ENCODE peak calls at places on chromosomes 5 and 9, in ten cellular contexts. One of them, this sample, is unnamed.
A peak's percentile ranks its signal among the peaks of the same experiment; 100 is the strongest.

GRCh38 chr5:116454417-116454927 is 120.2 kb downstream of the SEMA6A start:
- DNase-seq in lung microvascular endothelial cell: no peak
- DNase-seq in WERI-Rb-1: no peak
- DNase-seq in hepatic stellate cell: peak; percentile 49
- DNase-seq in EH: peak; percentile 92
- DNase-seq in B cell: no peak
- DNase-seq in iris pigment epithelial cell: peak; percentile 92
- DNase-seq in activated gamma-delta T cell: no peak
- DNase-seq in brain microvascular endothelial cell: peak; percentile 83
- DNase-seq in aorta: no peak
- DNase-seq in this sample: no peak

GRCh38 chr9:136328622-136329041 is 1.3 kb downstream of the GPSM1 start:
- DNase-seq in lung microvascular endothelial cell: peak; percentile 47
- DNase-seq in WERI-Rb-1: peak; percentile 83
- DNase-seq in hepatic stellate cell: no peak
- DNase-seq in EH: peak; percentile 56
- DNase-seq in B cell: peak; percentile 68
- DNase-seq in iris pigment epithelial cell: peak; percentile 67
- DNase-seq in activated gamma-delta T cell: no peak
- DNase-seq in brain microvascular endothelial cell: peak; percentile 13
- DNase-seq in aorta: no peak
- DNase-seq in this sample: no peak

GRCh38 chr5:138352722-138353549 is 451 bp downstream of the KDM3B start:
- DNase-seq in lung microvascular endothelial cell: peak; percentile 58
- DNase-seq in WERI-Rb-1: peak; percentile 56
- DNase-seq in hepatic stellate cell: peak; percentile 47
- DNase-seq in EH: peak; percentile 73
- DNase-seq in B cell: peak; percentile 86
- DNase-seq in iris pigment epithelial cell: peak; percentile 51
- DNase-seq in activated gamma-delta T cell: peak; percentile 64
- DNase-seq in brain microvascular endothelial cell: peak; percentile 47
- DNase-seq in aorta: peak; percentile 88
- DNase-seq in this sample: peak; percentile 75

GRCh38 chr9:128607642-128608350 is 48.9 kb downstream of the DYNC2I2 start:
- DNase-seq in lung microvascular endothelial cell: no peak
- DNase-seq in WERI-Rb-1: no peak
- DNase-seq in hepatic stellate cell: no peak
- DNase-seq in EH: no peak
- DNase-seq in B cell: no peak
- DNase-seq in iris pigment epithelial cell: peak; percentile 12
- DNase-seq in activated gamma-delta T cell: no peak
- DNase-seq in brain microvascular endothelial cell: no peak
- DNase-seq in aorta: peak; percentile 94
- DNase-seq in this sample: no peak

GRCh38 chr5:109612278-109612905 is 77.3 kb upstream of the MAN2A1 start:
- DNase-seq in lung microvascular endothelial cell: no peak
- DNase-seq in WERI-Rb-1: no peak
- DNase-seq in hepatic stellate cell: no peak
- DNase-seq in EH: no peak
- DNase-seq in B cell: no peak
- DNase-seq in iris pigment epithelial cell: no peak
- DNase-seq in activated gamma-delta T cell: no peak
- DNase-seq in brain microvascular endothelial cell: no peak
- DNase-seq in aorta: no peak
- DNase-seq in this sample: no peak

GRCh38 chr9:90830051-90830450 is 28.4 kb downstream of the SYK start:
- DNase-seq in lung microvascular endothelial cell: no peak
- DNase-seq in WERI-Rb-1: no peak
- DNase-seq in hepatic stellate cell: no peak
- DNase-seq in EH: no peak
- DNase-seq in B cell: no peak
- DNase-seq in iris pigment epithelial cell: no peak
- DNase-seq in activated gamma-delta T cell: no peak
- DNase-seq in brain microvascular endothelial cell: no peak
- DNase-seq in aorta: no peak
- DNase-seq in this sample: no peak

GRCh38 chr9:89591291-89592200 is 13.3 kb upstream of the GADD45G start:
- DNase-seq in lung microvascular endothelial cell: peak; percentile 49
- DNase-seq in WERI-Rb-1: peak; percentile 94
- DNase-seq in hepatic stellate cell: no peak
- DNase-seq in EH: no peak
- DNase-seq in B cell: no peak
- DNase-seq in iris pigment epithelial cell: no peak
- DNase-seq in activated gamma-delta T cell: no peak
- DNase-seq in brain microvascular endothelial cell: no peak
- DNase-seq in aorta: peak; percentile 44
- DNase-seq in this sample: no peak

GRCh38 chr5:12934722-12935121 is 1009.8 kb downstream of the DNAH5 start:
- DNase-seq in lung microvascular endothelial cell: peak; percentile 70
- DNase-seq in WERI-Rb-1: no peak
- DNase-seq in hepatic stellate cell: no peak
- DNase-seq in EH: no peak
- DNase-seq in B cell: no peak
- DNase-seq in iris pigment epithelial cell: no peak
- DNase-seq in activated gamma-delta T cell: no peak
- DNase-seq in brain microvascular endothelial cell: no peak
- DNase-seq in aorta: no peak
- DNase-seq in this sample: no peak

GRCh38 chr9:98231770-98232478 is 23.5 kb downstream of the TBC1D2 start:
- DNase-seq in lung microvascular endothelial cell: peak; percentile 51
- DNase-seq in WERI-Rb-1: no peak
- DNase-seq in hepatic stellate cell: peak; percentile 73
- DNase-seq in EH: peak; percentile 89
- DNase-seq in B cell: no peak
- DNase-seq in iris pigment epithelial cell: peak; percentile 96
- DNase-seq in activated gamma-delta T cell: no peak
- DNase-seq in brain microvascular endothelial cell: peak; percentile 84
- DNase-seq in aorta: peak; percentile 11
- DNase-seq in this sample: no peak

GRCh38 chr9:107043886-107044285 is 180.9 kb downstream of the ZNF462 start:
- DNase-seq in lung microvascular endothelial cell: peak; percentile 38
- DNase-seq in WERI-Rb-1: peak; percentile 74
- DNase-seq in hepatic stellate cell: peak; percentile 8
- DNase-seq in EH: peak; percentile 6
- DNase-seq in B cell: no peak
- DNase-seq in iris pigment epithelial cell: no peak
- DNase-seq in activated gamma-delta T cell: no peak
- DNase-seq in brain microvascular endothelial cell: no peak
- DNase-seq in aorta: no peak
- DNase-seq in this sample: no peak

GRCh38 chr5:1772634-1773033 is 27.0 kb downstream of the MRPL36 start:
- DNase-seq in lung microvascular endothelial cell: peak; percentile 23
- DNase-seq in WERI-Rb-1: peak; percentile 51
- DNase-seq in hepatic stellate cell: peak; percentile 77
- DNase-seq in EH: peak; percentile 65
- DNase-seq in B cell: no peak
- DNase-seq in iris pigment epithelial cell: peak; percentile 64
- DNase-seq in activated gamma-delta T cell: no peak
- DNase-seq in brain microvascular endothelial cell: peak; percentile 48
- DNase-seq in aorta: peak; percentile 27
- DNase-seq in this sample: no peak

GRCh38 chr5:22896155-22896554 is 43.0 kb upstream of the CDH12 start:
- DNase-seq in lung microvascular endothelial cell: no peak
- DNase-seq in WERI-Rb-1: no peak
- DNase-seq in hepatic stellate cell: no peak
- DNase-seq in EH: no peak
- DNase-seq in B cell: no peak
- DNase-seq in iris pigment epithelial cell: no peak
- DNase-seq in activated gamma-delta T cell: no peak
- DNase-seq in brain microvascular endothelial cell: no peak
- DNase-seq in aorta: no peak
- DNase-seq in this sample: no peak

GRCh38 chr5:135660826-135661555 is 82.2 kb upstream of the CXCL14 start:
- DNase-seq in lung microvascular endothelial cell: no peak
- DNase-seq in WERI-Rb-1: no peak
- DNase-seq in hepatic stellate cell: no peak
- DNase-seq in EH: peak; percentile 5
- DNase-seq in B cell: no peak
- DNase-seq in iris pigment epithelial cell: peak; percentile 1
- DNase-seq in activated gamma-delta T cell: no peak
- DNase-seq in brain microvascular endothelial cell: no peak
- DNase-seq in aorta: no peak
- DNase-seq in this sample: no peak